ENCODE peak calls at places on chromosomes 1 and 21, in four cellular contexts. L is C1 segment of cervical spinal cord, M is HuH-7, W is T-cell. N is an unnamed sample.
A peak's percentile ranks its signal among the peaks of the same experiment; 100 is the strongest.

GRCh38 chr1:78304766-78305165 is 186.0 kb upstream of the PTGFR start:
- DNase-seq in W (no peak), L (no peak), M (no peak), N (no peak)

GRCh38 chr1:214341918-214342317 is 61.0 kb downstream of the SMYD2 start:
- DNase-seq in M (no peak), W (no peak), L (no peak), N (no peak)

GRCh38 chr21:38918629-38919346 is 113.1 kb downstream of the ETS2 start:
- DNase-seq in L (no peak), M (no peak), W (no peak), N (peak; percentile 90)

GRCh38 chr1:159918918-159919195 is 6.5 kb downstream of the TAGLN2 start:
- DNase-seq in M (no peak), L (no peak), W (no peak), N (no peak)

GRCh38 chr1:158285756-158286241 is 3.9 kb upstream of the CD1C start:
- DNase-seq in W (no peak), M (no peak), L (no peak), N (no peak)

GRCh38 chr1:177471244-177471643 is 300.5 kb downstream of the BRINP2 start:
- DNase-seq in L (no peak), W (no peak), M (no peak), N (no peak)

GRCh38 chr1:231544943-231545592 is 16.6 kb downstream of the TSNAX start:
- DNase-seq in W (no peak), M (no peak), L (no peak), N (no peak)

GRCh38 chr1:182952677-182953444 is at the start of gene SHCBP1L:
- DNase-seq in M (no peak), L (no peak), W (no peak), N (no peak)

GRCh38 chr1:234309598-234310459 is 63.4 kb upstream of the COA6 start:
- DNase-seq in L (no peak), M (peak; percentile 66), W (peak; percentile 64), N (peak; percentile 50)

GRCh38 chr1:192702212-192702993 is 66.5 kb downstream of the RGS13 start:
- DNase-seq in L (no peak), M (no peak), W (no peak), N (peak; percentile 87)

GRCh38 chr1:43272576-43273571 is 3.1 kb downstream of the TMEM125 start:
- DNase-seq in W (no peak), M (no peak), L (no peak), N (no peak)

GRCh38 chr1:171965802-171966201 is 124.5 kb downstream of the DNM3 start:
- DNase-seq in M (no peak), W (no peak), L (no peak), N (no peak)

GRCh38 chr1:225973158-225973557 is 26.0 kb downstream of the SDE2 start:
- DNase-seq in M (no peak), W (no peak), L (no peak), N (no peak)

GRCh38 chr1:29211086-29212030 is 19.4 kb downstream of the MECR start:
- DNase-seq in M (no peak), L (no peak), W (no peak), N (no peak)

GRCh38 chr1:220217383-220217988 is 54.8 kb downstream of the RAB3GAP2 start:
- DNase-seq in M (peak; percentile 47), W (no peak), L (no peak), N (peak; percentile 25)

GRCh38 chr1:222009105-222009730 is 267.3 kb upstream of the DUSP10 start:
- DNase-seq in W (peak; percentile 2), L (no peak), M (peak; percentile 12), N (peak; percentile 16)

GRCh38 chr1:59029768-59030167 is 245.9 kb upstream of the JUN start:
- DNase-seq in L (no peak), M (no peak), W (no peak), N (no peak)

GRCh38 chr1:224852901-224853568 is 76.4 kb upstream of the DNAH14 start:
- DNase-seq in W (no peak), M (peak; percentile 38), L (no peak), N (peak; percentile 15)